ENCODE peak calls at places on chromosomes 4 and X, in six cellular contexts. S, I, V, D, L and H are unnamed samples.

GRCh38 chr4:153593166-153593565 is 90.9 kb upstream of the TLR2 start:
- DNase-seq in V (no peak), S (no peak), L (no peak), I (no peak), D (no peak), H (no peak)

GRCh38 chr4:69056921-69057562 is 39.2 kb upstream of the UGT2B7 start:
- DNase-seq in D (no peak), S (no peak), V (no peak), I (no peak), L (peak; percentile 18), H (no peak)

GRCh38 chr4:155545456-155545855 is 121.2 kb upstream of the GUCY1A1 start:
- DNase-seq in V (no peak), L (no peak), I (no peak), D (no peak), S (no peak), H (no peak)

GRCh38 chr4:150462743-150463142 is 119.2 kb upstream of the MAB21L2 start:
- DNase-seq in S (peak; percentile 11), V (no peak), D (no peak), L (no peak), I (no peak), H (no peak)

GRCh38 chrX:53357799-53358530 is 64.5 kb downstream of the SMC1A start:
- DNase-seq in I (no peak), S (peak; percentile 36), D (peak; percentile 49), L (no peak), V (no peak), H (no peak)

GRCh38 chr4:8738471-8738931 is 133.1 kb downstream of the HMX1 start:
- DNase-seq in V (no peak), D (no peak), L (no peak), S (no peak), I (no peak), H (no peak)

GRCh38 chr4:64551125-64551524 is 141.9 kb upstream of the TECRL start:
- DNase-seq in I (no peak), S (no peak), V (no peak), D (no peak), L (no peak), H (no peak)

GRCh38 chrX:25536307-25536970 is 520.7 kb upstream of the ARX start:
- DNase-seq in S (no peak), I (no peak), D (no peak), V (no peak), L (no peak), H (no peak)

GRCh38 chrX:52983526-52983925 is 25.2 kb upstream of the FAM156A start:
- DNase-seq in L (no peak), V (no peak), I (no peak), S (no peak), D (peak; percentile 20), H (no peak)

GRCh38 chrX:129931411-129932136 is 25.6 kb downstream of the UTP14A start:
- DNase-seq in S (peak; percentile 97), L (peak; percentile 91), D (peak; percentile 92), I (peak; percentile 78), V (peak; percentile 92), H (peak; percentile 94)

GRCh38 chrX:129932137-129932791 is 26.3 kb downstream of the UTP14A start:
- DNase-seq in S (peak; percentile 94), V (peak; percentile 91), I (peak; percentile 81), L (peak; percentile 91), D (peak; percentile 86), H (no peak)

GRCh38 chrX:129933700-129934099 is 27.7 kb downstream of the UTP14A start:
- DNase-seq in L (no peak), D (no peak), S (no peak), I (no peak), V (no peak), H (no peak)

GRCh38 chrX:129934461-129934860 is 28.5 kb downstream of the UTP14A start:
- DNase-seq in D (no peak), V (no peak), I (no peak), L (no peak), S (no peak), H (no peak)

DNA sequence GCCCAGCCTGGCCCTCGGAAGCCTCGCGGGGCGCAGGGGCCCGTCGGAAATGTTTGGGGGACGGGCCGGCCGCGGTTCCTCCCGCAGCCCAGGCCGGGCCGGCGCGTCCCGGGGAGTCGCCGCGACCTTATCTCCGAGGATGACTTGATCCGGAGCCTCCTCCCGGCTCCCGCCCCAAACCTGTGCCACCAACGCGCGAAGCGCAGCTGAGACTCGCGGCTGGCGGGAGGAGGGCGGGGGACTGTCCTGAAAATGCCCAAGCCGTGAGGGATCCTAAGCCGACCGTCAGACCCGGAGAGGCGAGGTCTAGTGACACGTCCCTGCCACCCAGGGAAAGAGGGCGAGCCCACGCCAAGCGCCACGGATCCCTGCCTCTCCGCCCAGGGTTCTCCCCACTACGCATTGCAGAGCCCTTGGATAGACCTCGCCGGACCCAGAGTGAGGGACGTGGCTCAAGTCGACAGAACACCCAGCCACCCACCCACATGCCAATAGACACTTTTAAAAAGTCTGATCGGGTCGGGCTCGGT is 26.9 kb downstream of the UTP14A start:
- DNase-seq in D (no peak), L (peak; percentile 11), V (no peak), I (no peak), S (peak; percentile 44), H (peak; percentile 43)
- H3K4me3 ChIP-seq in D (peak overlapping the region; percentile 4), L (peak overlapping the region; percentile 52), V (peak overlapping the region; percentile 70), I (peak overlapping the region; percentile 33), S (peak overlapping the region; percentile 82), H (peak overlapping the region; percentile 60)

GRCh38 chrX:48003758-48004457 is at the start of gene ZNF182:
- DNase-seq in V (peak; percentile 93), L (peak; percentile 89), S (peak; percentile 94), D (peak; percentile 85), I (peak; percentile 83), H (peak; percentile 84)
- H3K4me3 ChIP-seq in V (peak within 1 kb of the TSS; percentile 66), L (peak within 1 kb of the TSS; percentile 67), S (peak within 1 kb of the TSS; percentile 62), D (peak within 1 kb of the TSS; percentile 74), I (peak within 1 kb of the TSS; percentile 39), H (peak within 1 kb of the TSS; percentile 62)

DNA sequence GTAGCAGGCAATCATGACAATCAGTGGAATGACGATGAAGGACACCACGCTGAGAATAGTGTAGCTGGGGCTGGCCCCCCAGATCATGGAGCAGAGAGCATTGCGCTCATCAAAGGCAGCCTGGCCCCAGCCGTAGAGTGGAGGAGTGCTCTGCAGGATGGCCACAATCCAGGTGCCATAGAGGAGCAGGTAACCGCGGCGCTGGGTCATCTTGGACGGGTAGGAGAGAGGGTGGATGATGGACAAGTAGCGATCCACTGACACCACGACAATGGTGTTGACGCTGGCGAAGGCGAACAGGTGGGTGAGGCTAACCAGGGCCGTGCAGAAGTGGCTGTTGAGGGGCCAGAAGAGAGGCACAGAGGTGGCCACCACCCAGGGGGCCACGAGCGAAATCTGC is 2.8 kb downstream of the GPR101 start:
- DNase-seq in S (no peak), V (no peak), D (no peak), L (no peak), I (no peak), H (no peak)
- H3K4me3 ChIP-seq in S (no peak overlapping the region), V (no peak overlapping the region), D (no peak overlapping the region), L (no peak overlapping the region), I (no peak overlapping the region), H (no peak overlapping the region)

GRCh38 chr4:184283659-184284335 is 66.1 kb upstream of the ENPP6 start:
- DNase-seq in D (no peak), S (no peak), V (no peak), I (no peak), L (no peak), H (no peak)

GRCh38 chr4:184282895-184283654 is 65.4 kb upstream of the ENPP6 start:
- DNase-seq in D (no peak), S (no peak), V (no peak), L (no peak), I (no peak), H (no peak)

GRCh38 chr4:184284742-184285141 is 67.1 kb upstream of the ENPP6 start:
- DNase-seq in L (no peak), V (no peak), S (no peak), I (no peak), D (no peak), H (no peak)

GRCh38 chr4:184282251-184282713 is 64.6 kb upstream of the ENPP6 start:
- DNase-seq in S (no peak), V (no peak), D (no peak), L (no peak), I (no peak), H (no peak)

DNA sequence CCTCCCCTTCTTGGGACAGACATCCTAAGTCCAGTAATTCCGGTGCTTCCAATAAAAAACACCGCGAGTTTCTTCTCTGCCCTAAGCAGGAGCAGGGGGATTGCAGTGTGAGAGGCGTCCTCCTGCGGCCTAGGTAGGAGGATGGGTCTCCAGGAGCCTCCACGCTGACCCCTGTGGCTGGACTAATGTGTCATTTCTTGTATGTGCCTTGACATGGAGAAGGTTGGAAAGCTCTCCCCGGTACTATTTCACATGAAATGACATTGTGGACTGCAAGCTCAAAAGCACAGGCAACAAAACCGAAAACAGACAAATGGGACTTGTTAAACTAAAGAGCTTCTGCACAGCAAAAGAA is 66.6 kb upstream of the ENPP6 start:
- DNase-seq in S (no peak), I (no peak), L (no peak), D (no peak), V (no peak), H (no peak)
- H3K4me3 ChIP-seq in S (no peak overlapping the region), I (no peak overlapping the region), L (no peak overlapping the region), D (no peak overlapping the region), V (no peak overlapping the region), H (no peak overlapping the region)

GRCh38 chr4:88320780-88321373 is 36.5 kb upstream of the PPM1K start:
- DNase-seq in D (no peak), L (no peak), S (peak; percentile 20), I (no peak), V (peak; percentile 52), H (no peak)
- H3K4me3 ChIP-seq in D (no peak overlapping the region), L (no peak overlapping the region), S (no peak overlapping the region), I (no peak overlapping the region), V (no peak overlapping the region), H (no peak overlapping the region)

DNA sequence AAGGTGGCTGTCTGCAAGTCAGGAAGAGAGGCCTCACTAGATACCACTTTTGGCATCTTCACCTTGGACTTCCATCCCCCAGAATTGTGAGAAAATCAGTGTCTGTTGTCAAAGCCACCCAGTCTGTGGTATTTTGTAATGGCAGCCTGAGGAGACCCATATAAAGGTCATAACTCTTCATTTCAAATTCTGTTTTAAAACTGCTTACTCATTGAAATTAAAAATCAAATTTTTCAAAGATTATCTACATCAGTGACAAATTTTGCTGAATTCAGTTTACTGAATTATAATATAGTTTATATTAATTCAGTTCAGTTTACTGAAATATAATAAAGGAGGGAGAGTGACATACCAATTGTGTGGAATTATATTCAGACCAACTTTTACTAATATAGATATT is 133.1 kb upstream of the IL15 start:
- DNase-seq in D (no peak), S (no peak), L (no peak), V (no peak), I (no peak), H (no peak)
- H3K4me3 ChIP-seq in D (no peak overlapping the region), S (no peak overlapping the region), L (no peak overlapping the region), V (no peak overlapping the region), I (no peak overlapping the region), H (no peak overlapping the region)

DNA sequence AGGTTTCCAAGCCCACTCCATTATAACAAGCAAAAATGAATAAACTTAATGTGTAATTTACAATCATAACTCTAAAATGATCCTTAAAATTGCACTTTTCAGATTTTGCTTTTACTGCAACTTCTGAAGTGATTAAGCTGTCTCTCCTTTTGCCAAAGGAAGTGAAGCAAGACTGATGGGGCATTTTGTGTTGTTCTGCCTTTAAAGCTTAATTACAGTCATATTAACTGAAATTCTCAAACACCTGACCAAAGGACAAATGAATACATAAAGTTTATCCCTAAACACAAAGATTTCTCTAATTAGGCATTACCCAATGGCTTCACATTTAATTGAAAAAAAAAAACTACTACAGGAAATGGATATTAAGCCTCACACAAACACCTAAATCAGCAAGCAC is 101.8 kb downstream of the ATP11C start:
- DNase-seq in V (no peak), S (no peak), L (no peak), D (no peak), I (no peak), H (no peak)
- H3K4me3 ChIP-seq in V (no peak overlapping the region), S (no peak overlapping the region), L (no peak overlapping the region), D (no peak overlapping the region), I (no peak overlapping the region), H (no peak overlapping the region)